ENCODE peak calls at places on chromosomes 12 and 14, in four cellular contexts. One of them, this sample, is unnamed.

GRCh38 chr12:124921200-124922008 is 7.0 kb upstream of the UBC start:
- DNase-seq in T-helper 2 cell: peak
- DNase-seq in NCI-H748 treated with DMSO at 0.1 percent for 48 hours: no peak
- DNase-seq in G401: peak
- DNase-seq in this sample: no peak

GRCh38 chr12:109863961-109864712 is 16.2 kb downstream of the GLTP start:
- DNase-seq in NCI-H748 treated with DMSO at 0.1 percent for 48 hours: no peak
- DNase-seq in T-helper 2 cell: peak
- DNase-seq in G401: no peak
- DNase-seq in this sample: peak

GRCh38 chr14:89641495-89642162 is 224.6 kb upstream of the FOXN3 start:
- DNase-seq in G401: no peak
- DNase-seq in T-helper 2 cell: peak
- DNase-seq in NCI-H748 treated with DMSO at 0.1 percent for 48 hours: no peak
- DNase-seq in this sample: no peak

GRCh38 chr14:102338724-102339123 is 19.2 kb downstream of the ZNF839 start:
- DNase-seq in T-helper 2 cell: no peak
- DNase-seq in G401: no peak
- DNase-seq in NCI-H748 treated with DMSO at 0.1 percent for 48 hours: no peak
- DNase-seq in this sample: no peak

GRCh38 chr12:12881495-12881894 is 9.9 kb upstream of the GPRC5A start:
- DNase-seq in T-helper 2 cell: peak
- DNase-seq in NCI-H748 treated with DMSO at 0.1 percent for 48 hours: no peak
- DNase-seq in G401: no peak
- DNase-seq in this sample: no peak

GRCh38 chr12:132161046-132161781 is 17.0 kb downstream of the NOC4L start:
- DNase-seq in NCI-H748 treated with DMSO at 0.1 percent for 48 hours: no peak
- DNase-seq in T-helper 2 cell: peak
- DNase-seq in G401: no peak
- DNase-seq in this sample: no peak

GRCh38 chr12:49622501-49623141 is 740 bp upstream of the PRPF40B start:
- DNase-seq in T-helper 2 cell: peak
- DNase-seq in G401: peak
- DNase-seq in NCI-H748 treated with DMSO at 0.1 percent for 48 hours: no peak
- DNase-seq in this sample: no peak

GRCh38 chr14:32330356-32331226 is 1.5 kb downstream of the AKAP6 start:
- DNase-seq in T-helper 2 cell: no peak
- DNase-seq in G401: peak
- DNase-seq in NCI-H748 treated with DMSO at 0.1 percent for 48 hours: peak
- DNase-seq in this sample: no peak

GRCh38 chr14:67738740-67739504 is 37.2 kb downstream of the RDH12 start:
- DNase-seq in NCI-H748 treated with DMSO at 0.1 percent for 48 hours: no peak
- DNase-seq in G401: no peak
- DNase-seq in T-helper 2 cell: no peak
- DNase-seq in this sample: no peak

GRCh38 chr12:113863455-113863845 is 102.7 kb downstream of the RBM19 start:
- DNase-seq in NCI-H748 treated with DMSO at 0.1 percent for 48 hours: no peak
- DNase-seq in T-helper 2 cell: no peak
- DNase-seq in G401: no peak
- DNase-seq in this sample: no peak

GRCh38 chr12:51326762-51327439 is 2.9 kb upstream of the BIN2 start:
- DNase-seq in T-helper 2 cell: peak
- DNase-seq in NCI-H748 treated with DMSO at 0.1 percent for 48 hours: no peak
- DNase-seq in G401: peak
- DNase-seq in this sample: peak

GRCh38 chr12:21906919-21907642 is 34.1 kb downstream of the ABCC9 start:
- DNase-seq in NCI-H748 treated with DMSO at 0.1 percent for 48 hours: no peak
- DNase-seq in G401: no peak
- DNase-seq in T-helper 2 cell: no peak
- DNase-seq in this sample: no peak

GRCh38 chr12:53948650-53949593 is 5.8 kb upstream of the HOXC12 start:
- DNase-seq in T-helper 2 cell: no peak
- DNase-seq in G401: no peak
- DNase-seq in NCI-H748 treated with DMSO at 0.1 percent for 48 hours: no peak
- DNase-seq in this sample: no peak

GRCh38 chr14:103519837-103520212 is 2.8 kb downstream of the CKB start:
- DNase-seq in NCI-H748 treated with DMSO at 0.1 percent for 48 hours: no peak
- DNase-seq in T-helper 2 cell: no peak
- DNase-seq in G401: no peak
- DNase-seq in this sample: no peak

GRCh38 chr12:752673-753400 is 458 bp downstream of the WNK1 start:
- DNase-seq in G401: peak
- DNase-seq in NCI-H748 treated with DMSO at 0.1 percent for 48 hours: no peak
- DNase-seq in T-helper 2 cell: peak
- DNase-seq in this sample: peak

GRCh38 chr12:88393017-88393767 is 187.1 kb downstream of the KITLG start:
- DNase-seq in NCI-H748 treated with DMSO at 0.1 percent for 48 hours: no peak
- DNase-seq in G401: no peak
- DNase-seq in T-helper 2 cell: peak
- DNase-seq in this sample: no peak

GRCh38 chr12:101604132-101604531 is 9.4 kb downstream of the MYBPC1 start:
- DNase-seq in NCI-H748 treated with DMSO at 0.1 percent for 48 hours: no peak
- DNase-seq in T-helper 2 cell: no peak
- DNase-seq in G401: no peak
- DNase-seq in this sample: no peak

GRCh38 chr12:71695782-71696181 is 9.9 kb downstream of the TMEM19 start:
- DNase-seq in T-helper 2 cell: no peak
- DNase-seq in G401: no peak
- DNase-seq in NCI-H748 treated with DMSO at 0.1 percent for 48 hours: no peak
- DNase-seq in this sample: no peak

GRCh38 chr12:93157279-93157678 is 220.4 kb upstream of the NUDT4 start:
- DNase-seq in T-helper 2 cell: no peak
- DNase-seq in NCI-H748 treated with DMSO at 0.1 percent for 48 hours: no peak
- DNase-seq in G401: no peak
- DNase-seq in this sample: no peak

GRCh38 chr12:96045566-96045965 is 10.2 kb upstream of the LTA4H start:
- DNase-seq in T-helper 2 cell: no peak
- DNase-seq in G401: no peak
- DNase-seq in NCI-H748 treated with DMSO at 0.1 percent for 48 hours: no peak
- DNase-seq in this sample: peak

GRCh38 chr14:53929871-53930685 is 26.5 kb downstream of the BMP4 start:
- DNase-seq in NCI-H748 treated with DMSO at 0.1 percent for 48 hours: no peak
- DNase-seq in G401: peak
- DNase-seq in T-helper 2 cell: peak
- DNase-seq in this sample: no peak

GRCh38 chr12:47700263-47700662 is 5.6 kb downstream of the RPAP3 start:
- DNase-seq in NCI-H748 treated with DMSO at 0.1 percent for 48 hours: no peak
- DNase-seq in G401: no peak
- DNase-seq in T-helper 2 cell: no peak
- DNase-seq in this sample: no peak

GRCh38 chr12:44550377-44550776 is 325.7 kb downstream of the NELL2 start:
- DNase-seq in NCI-H748 treated with DMSO at 0.1 percent for 48 hours: no peak
- DNase-seq in G401: no peak
- DNase-seq in T-helper 2 cell: no peak
- DNase-seq in this sample: no peak

GRCh38 chr12:11540156-11540555 is 109.3 kb upstream of the ETV6 start:
- DNase-seq in T-helper 2 cell: no peak
- DNase-seq in G401: no peak
- DNase-seq in NCI-H748 treated with DMSO at 0.1 percent for 48 hours: no peak
- DNase-seq in this sample: no peak

GRCh38 chr14:35403085-35403396 is 1.5 kb downstream of the NFKBIA start:
- DNase-seq in NCI-H748 treated with DMSO at 0.1 percent for 48 hours: no peak
- DNase-seq in T-helper 2 cell: peak
- DNase-seq in G401: peak
- DNase-seq in this sample: no peak

GRCh38 chr12:12779529-12779928 is 5.9 kb upstream of the APOLD1 start:
- DNase-seq in G401: no peak
- DNase-seq in T-helper 2 cell: no peak
- DNase-seq in NCI-H748 treated with DMSO at 0.1 percent for 48 hours: peak
- DNase-seq in this sample: no peak

GRCh38 chr12:111467862-111468245 is 62.1 kb downstream of the SH2B3 start:
- DNase-seq in T-helper 2 cell: no peak
- DNase-seq in NCI-H748 treated with DMSO at 0.1 percent for 48 hours: no peak
- DNase-seq in G401: no peak
- DNase-seq in this sample: no peak

GRCh38 chr12:93569656-93570551 is 2.6 kb upstream of the SOCS2 start:
- DNase-seq in G401: peak
- DNase-seq in T-helper 2 cell: peak
- DNase-seq in NCI-H748 treated with DMSO at 0.1 percent for 48 hours: peak
- DNase-seq in this sample: peak

GRCh38 chr14:61644834-61645233 is 50.5 kb upstream of the HIF1A start:
- DNase-seq in NCI-H748 treated with DMSO at 0.1 percent for 48 hours: peak
- DNase-seq in T-helper 2 cell: peak
- DNase-seq in G401: peak
- DNase-seq in this sample: peak

GRCh38 chr12:54940695-54941315 is 43.8 kb downstream of the TESPA1 start:
- DNase-seq in G401: no peak
- DNase-seq in NCI-H748 treated with DMSO at 0.1 percent for 48 hours: no peak
- DNase-seq in T-helper 2 cell: no peak
- DNase-seq in this sample: no peak

GRCh38 chr12:89706551-89707348 is 1.9 kb downstream of the ATP2B1 start:
- DNase-seq in G401: peak
- DNase-seq in NCI-H748 treated with DMSO at 0.1 percent for 48 hours: peak
- DNase-seq in T-helper 2 cell: peak
- DNase-seq in this sample: peak

GRCh38 chr12:58877243-58877743 is 43.0 kb downstream of the LRIG3 start:
- DNase-seq in T-helper 2 cell: no peak
- DNase-seq in G401: no peak
- DNase-seq in NCI-H748 treated with DMSO at 0.1 percent for 48 hours: peak
- DNase-seq in this sample: no peak